ENCODE peak calls at places on chromosomes 4 and X, in four cellular contexts. R is uterus, F is right atrium auricular region, I is RWPE1. P is an unnamed sample.

GRCh38 chr4:4820264-4820663 is 39.2 kb upstream of the MSX1 start:
- DNase-seq in R (no peak), F (no peak), I (no peak), P (peak)

GRCh38 chr4:83582289-83582756 is 46.4 kb downstream of the GPAT3 start:
- DNase-seq in R (peak), F (no peak), I (peak), P (peak)

GRCh38 chrX:129115104-129115503 is 408.2 kb downstream of the SMARCA1 start:
- DNase-seq in R (no peak), F (no peak), I (peak), P (no peak)

GRCh38 chr4:28250646-28251045 is 1390.0 kb downstream of the STIM2 start:
- DNase-seq in R (no peak), F (no peak), I (no peak), P (no peak)

GRCh38 chr4:155805016-155805415 is 46.2 kb downstream of the GUCY1B1 start:
- DNase-seq in R (no peak), F (no peak), I (no peak), P (no peak)

GRCh38 chr4:99749445-99750391 is 66.9 kb upstream of the DAPP1 start:
- DNase-seq in R (no peak), F (no peak), I (no peak), P (no peak)

GRCh38 chr4:159655547-159655946 is 552.7 kb downstream of the RAPGEF2 start:
- DNase-seq in R (no peak), F (no peak), I (peak), P (no peak)

GRCh38 chr4:125187621-125188176 is 127.1 kb upstream of the FAT4 start:
- DNase-seq in R (no peak), F (no peak), I (peak), P (no peak)

GRCh38 chr4:101420661-101421060 is 73.3 kb upstream of the PPP3CA start:
- DNase-seq in R (no peak), F (no peak), I (no peak), P (no peak)
- H3K27ac ChIP-seq in R (no peak), F (no peak), I (no peak), P (no peak)

GRCh38 chr4:20618729-20619128 is 81.5 kb upstream of the PACRGL start:
- DNase-seq in R (no peak), F (no peak), I (no peak), P (no peak)
- H3K27ac ChIP-seq in R (peak), F (no peak), I (no peak), P (no peak)

DNA sequence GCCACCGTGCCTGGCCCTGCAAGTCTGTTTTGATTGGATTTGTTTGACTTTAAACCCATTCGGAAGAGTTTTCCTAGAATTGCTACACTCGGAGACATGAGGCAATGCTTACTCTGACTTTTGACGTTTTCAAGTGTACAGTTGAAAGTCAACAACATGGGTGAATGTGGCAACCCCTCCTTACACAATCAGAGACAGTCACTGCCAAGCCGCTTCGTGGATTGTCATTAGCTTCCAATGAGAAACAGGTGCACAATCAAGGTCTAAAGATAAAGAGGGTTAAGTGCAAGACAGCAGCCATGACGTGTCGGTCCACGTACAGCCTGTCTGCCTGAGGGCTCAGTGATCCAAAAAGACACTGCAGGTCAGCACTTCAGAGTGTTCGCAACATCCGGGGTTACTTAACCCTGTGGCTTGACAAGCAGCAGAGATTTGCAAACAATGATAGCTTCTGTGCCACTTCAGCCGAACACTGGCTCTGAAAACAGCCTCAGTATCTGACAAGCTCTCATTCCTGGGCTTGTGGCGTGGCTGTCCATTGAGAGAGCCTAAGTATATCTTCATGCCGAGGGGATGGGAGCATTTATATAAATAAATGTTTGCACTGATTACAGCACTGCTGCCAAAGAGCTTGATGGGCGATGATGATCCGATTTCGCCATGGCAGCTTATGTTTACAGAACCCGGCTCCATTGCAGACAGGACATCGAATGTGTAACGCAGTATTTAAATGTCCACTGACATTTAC is 180.0 kb downstream of the DHRSX start:
- DNase-seq in R (no peak), F (peak), I (no peak), P (no peak)
- H3K27ac ChIP-seq in R (no peak), F (peak), I (no peak), P (no peak)

GRCh38 chr4:126468144-126468543 is 1153.4 kb downstream of the FAT4 start:
- DNase-seq in R (no peak), F (no peak), I (no peak), P (no peak)
- H3K27ac ChIP-seq in R (no peak), F (no peak), I (no peak), P (no peak)

DNA sequence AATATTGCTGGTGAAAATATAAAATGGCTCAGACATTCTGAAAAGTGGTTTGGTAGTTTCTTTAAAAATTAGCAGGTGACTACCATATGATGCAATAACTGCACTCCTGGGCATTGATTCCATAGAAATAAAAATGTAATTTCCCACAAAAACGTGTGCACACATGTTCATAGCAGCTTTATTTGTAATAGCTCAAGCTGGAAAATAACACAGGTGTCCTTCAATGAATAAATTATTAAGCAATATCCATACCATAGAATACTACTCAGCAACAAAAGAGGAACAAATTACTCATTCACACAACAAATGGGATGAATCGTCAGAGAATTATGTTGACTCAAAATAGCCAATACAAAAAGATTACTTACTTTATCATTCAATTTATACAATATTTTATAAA is 893.7 kb upstream of the SLIT2 start:
- DNase-seq in R (no peak), F (no peak), I (peak), P (no peak)
- H3K27ac ChIP-seq in R (no peak), F (no peak), I (no peak), P (no peak)

GRCh38 chr4:75729836-75730235 is 5.5 kb downstream of the USO1 start:
- DNase-seq in R (no peak), F (no peak), I (no peak), P (no peak)
- H3K27ac ChIP-seq in R (no peak), F (peak), I (no peak), P (no peak)

P was measured in substantia nigra.